ENCODE peak calls at places on chromosomes 12 and 14, in eight cellular contexts. A is psoas muscle, W is GM23248, U is tibial nerve, Y is heart left ventricle, M is breast epithelium, S is mesendoderm, T is right cardiac atrium. C is an unnamed sample. For H3K4me1 and H3K27me3, the result is how much of the 10 kb centered on the place peaks cover.

GRCh38 chr14:71005076-71005475 is 97.8 kb downstream of the PCNX1 start:
- DNase-seq in M (no peak), S (no peak), T (no peak), U (no peak), A (no peak), W (peak), Y (no peak), C (no peak)

GRCh38 chr14:94011795-94012194 is 14.3 kb upstream of the OTUB2 start:
- DNase-seq in S (no peak), A (no peak), T (no peak), W (peak), U (no peak), Y (no peak), M (no peak), C (no peak)

GRCh38 chr12:74337951-74338350 is 199.7 kb upstream of the ATXN7L3B start:
- DNase-seq in S (no peak), Y (no peak), U (no peak), A (no peak), M (no peak), W (peak), T (no peak), C (no peak)

GRCh38 chr14:95185452-95186392 is 28.4 kb upstream of the DICER1 start:
- DNase-seq in W (peak), A (peak), M (no peak), Y (peak), S (no peak), T (peak), U (peak), C (peak)

GRCh38 chr14:103524002-103524785 is 1.6 kb upstream of the CKB start:
- DNase-seq in Y (no peak), W (no peak), A (no peak), T (peak), S (no peak), M (no peak), U (no peak), C (no peak)

GRCh38 chr14:103404920-103405319 is 19.7 kb downstream of the MARK3 start:
- DNase-seq in A (no peak), M (no peak), U (no peak), T (no peak), W (no peak), Y (no peak), S (no peak), C (peak)

GRCh38 chr12:25960176-25960575 is 1.7 kb downstream of the RASSF8 start:
- DNase-seq in A (no peak), Y (peak), M (no peak), T (peak), S (peak), W (peak), U (no peak), C (no peak)

GRCh38 chr12:38384816-38385491 is 68.4 kb downstream of the ALG10B start:
- DNase-seq in T (no peak), W (no peak), M (no peak), S (peak), A (no peak), U (no peak), Y (no peak), C (no peak)

DNA sequence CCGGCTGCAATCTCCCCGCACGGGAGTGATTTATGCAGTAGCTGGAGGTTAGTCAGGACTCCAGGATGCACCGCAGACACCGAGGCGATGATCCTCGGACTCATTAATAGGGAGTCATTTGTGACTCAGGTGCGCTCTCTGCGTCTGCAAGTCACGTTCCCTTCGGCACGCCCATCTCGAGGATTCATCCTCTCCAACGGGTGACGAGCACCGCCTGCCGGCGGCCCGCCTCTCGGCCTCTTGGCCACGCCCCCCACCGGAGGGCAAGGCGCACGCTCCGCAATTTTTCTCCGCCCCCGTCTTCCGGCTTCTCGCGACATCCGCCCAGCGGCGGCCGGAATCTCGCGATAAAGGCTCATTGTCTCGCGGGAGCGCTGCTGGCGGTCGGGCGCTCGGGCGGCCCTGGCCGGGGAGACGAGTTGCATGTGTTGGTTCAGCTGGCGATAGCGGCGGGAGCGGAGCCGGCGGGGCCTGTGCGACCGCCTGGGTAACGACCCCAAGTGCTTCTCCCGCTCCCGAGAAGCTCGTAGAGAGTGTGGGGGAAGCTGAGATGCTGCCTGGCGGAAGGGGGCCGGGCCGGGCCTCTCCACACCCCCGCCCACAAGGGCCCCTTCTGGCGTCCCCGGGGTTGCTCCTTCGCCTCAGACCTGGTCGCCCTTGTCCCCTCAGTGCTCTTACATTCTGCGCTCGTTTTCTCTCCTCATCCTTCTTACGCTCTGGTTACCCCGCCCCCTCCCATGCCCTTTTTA is at the start of gene DENR:
- DNase-seq in T (peak), U (peak), M (peak), A (peak), W (peak), Y (peak), S (peak), C (peak)
- H3K4me1 ChIP-seq in T (under half), U (under half), M (under half), A (under half), W (under half), Y (under half), S (under half), C (under half)

GRCh38 chr12:114445401-114446323 is 39.7 kb upstream of the TBX5 start:
- DNase-seq in U (no peak), M (no peak), A (no peak), T (peak), Y (no peak), W (no peak), S (no peak), C (no peak)
- H3K27me3 ChIP-seq in U (half or more), M (under half), A (under half), T (under half), Y (half or more), W (under half), S (half or more), C (half or more)

GRCh38 chr12:2265461-2266167 is 212.8 kb downstream of the CACNA1C start:
- DNase-seq in M (no peak), A (no peak), S (no peak), W (peak), U (no peak), Y (no peak), T (no peak), C (no peak)
- H3K27ac ChIP-seq in M (peak), A (no peak), S (no peak), W (peak), U (no peak), Y (no peak), T (peak), C (no peak)

GRCh38 chr12:101695698-101696097 is 1.7 kb upstream of the CHPT1 start:
- DNase-seq in S (no peak), W (peak), U (no peak), T (no peak), A (no peak), M (no peak), Y (no peak), C (no peak)
- H3K4me1 ChIP-seq in S (under half), W (under half), U (under half), T (under half), A (under half), M (under half), Y (under half), C (under half)

DNA sequence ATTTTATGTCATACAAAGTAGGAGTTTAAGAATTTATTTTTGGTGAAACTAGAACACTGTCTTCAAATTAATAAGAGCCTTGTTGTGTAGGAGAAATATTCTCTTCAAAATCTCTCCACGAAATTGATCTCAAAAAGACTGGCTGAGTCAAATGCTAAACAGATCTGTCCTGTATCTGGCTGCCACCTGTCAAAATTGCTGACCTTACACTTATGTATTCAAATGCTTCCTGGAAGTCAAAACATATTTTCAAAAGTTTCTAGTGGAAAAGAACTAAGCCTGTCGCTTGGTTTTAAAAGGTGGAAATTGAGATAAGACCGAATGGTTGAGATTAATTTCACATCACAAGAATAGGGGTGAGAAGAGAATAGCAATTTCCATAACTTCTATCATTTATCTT is 121.4 kb downstream of the RGS6 start:
- DNase-seq in T (no peak), Y (no peak), M (no peak), A (no peak), U (no peak), S (no peak), W (no peak), C (no peak)
- H3K27me3 ChIP-seq in T (under half), Y (under half), M (under half), A (under half), U (under half), S (under half), W (under half), C (under half)

GRCh38 chr14:105448706-105449111 is 25.9 kb upstream of the CRIP2 start:
- DNase-seq in W (peak), Y (peak), A (peak), T (peak), S (peak), M (peak), U (peak), C (peak)
- H3K27ac ChIP-seq in W (peak), Y (no peak), A (no peak), T (no peak), S (no peak), M (no peak), U (no peak), C (no peak)

GRCh38 chr14:75127903-75128595 is 1.2 kb upstream of the NEK9 start:
- DNase-seq in M (no peak), U (no peak), A (no peak), S (no peak), T (no peak), Y (no peak), W (no peak), C (no peak)
- H3K4me1 ChIP-seq in M (under half), U (under half), A (under half), S (under half), T (under half), Y (under half), W (under half), C (under half)

GRCh38 chr12:65684906-65685305 is 139.4 kb upstream of the HMGA2 start:
- DNase-seq in Y (no peak), T (no peak), U (no peak), W (no peak), M (no peak), A (no peak), S (no peak), C (no peak)

GRCh38 chr12:65681226-65681625 is 143.1 kb upstream of the HMGA2 start:
- DNase-seq in A (no peak), Y (no peak), W (no peak), S (no peak), U (no peak), T (no peak), M (no peak), C (no peak)

GRCh38 chr12:65685514-65685913 is 138.8 kb upstream of the HMGA2 start:
- DNase-seq in M (no peak), S (peak), T (no peak), Y (no peak), U (no peak), A (no peak), W (peak), C (no peak)

GRCh38 chr12:65682145-65682544 is 142.1 kb upstream of the HMGA2 start:
- DNase-seq in S (no peak), A (no peak), Y (no peak), T (no peak), W (no peak), U (no peak), M (no peak), C (no peak)
- H3K27me3 ChIP-seq in S (under half), A (under half), Y (under half), T (under half), W (under half), U (under half), M (under half), C (under half)